ENCODE peak calls at places on chromosome 6, in ten cellular contexts. O is astrocyte; H is CD8-positive, alpha-beta memory T cell; X is IMR-90; E is Peyer's patch; Z is SJSA1; M is HCT116; V is left ventricle myocardium inferior; I is BE2C; Q is cardiac muscle cell. P is an unnamed sample.

GRCh38 chr6:72890671-72891070 is 268.8 kb downstream of the KCNQ5 start:
- DNase-seq in O (no peak), H (no peak), X (no peak), E (no peak), Z (no peak), M (no peak), V (no peak), I (no peak), Q (no peak), P (no peak)

GRCh38 chr6:14848019-14848418 is 397.9 kb upstream of the JARID2 start:
- DNase-seq in O (peak; percentile 45), H (no peak), X (peak; percentile 78), E (no peak), Z (no peak), M (no peak), V (no peak), I (no peak), Q (no peak), P (no peak)

GRCh38 chr6:96853083-96853482 is 15.8 kb upstream of the GPR63 start:
- DNase-seq in O (no peak), H (no peak), X (no peak), E (no peak), Z (no peak), M (no peak), V (no peak), I (no peak), Q (no peak), P (no peak)

GRCh38 chr6:169863149-169863525 is 111.7 kb downstream of the ERMARD start:
- DNase-seq in O (no peak), H (no peak), X (no peak), E (no peak), Z (no peak), M (no peak), V (no peak), I (no peak), Q (no peak), P (no peak)

GRCh38 chr6:18395851-18396187 is 8.7 kb downstream of the RNF144B start:
- DNase-seq in O (no peak), H (no peak), X (peak; percentile 23), E (no peak), Z (no peak), M (no peak), V (no peak), I (no peak), Q (no peak), P (no peak)

GRCh38 chr6:21220271-21220987 is 373.1 kb upstream of the SOX4 start:
- DNase-seq in O (peak; percentile 48), H (no peak), X (no peak), E (no peak), Z (no peak), M (no peak), V (no peak), I (no peak), Q (no peak), P (no peak)

GRCh38 chr6:109454483-109455160 is 950 bp downstream of the MICAL1 start:
- DNase-seq in O (no peak), H (peak; percentile 87), X (peak; percentile 28), E (peak; percentile 88), Z (no peak), M (no peak), V (no peak), I (peak; percentile 47), Q (peak; percentile 31), P (no peak)

GRCh38 chr6:20266851-20267608 is 54.8 kb upstream of the MBOAT1 start:
- DNase-seq in O (no peak), H (peak; percentile 14), X (no peak), E (no peak), Z (no peak), M (peak; percentile 92), V (no peak), I (no peak), Q (no peak), P (no peak)

GRCh38 chr6:127302728-127303675 is 36.3 kb downstream of the RNF146 start:
- DNase-seq in O (no peak), H (peak; percentile 39), X (peak; percentile 48), E (peak; percentile 45), Z (no peak), M (peak; percentile 16), V (no peak), I (peak; percentile 24), Q (peak; percentile 67), P (peak; percentile 58)

GRCh38 chr6:146895772-146896061 is 296.9 kb downstream of the ADGB start:
- DNase-seq in O (no peak), H (no peak), X (no peak), E (no peak), Z (no peak), M (no peak), V (no peak), I (no peak), Q (no peak), P (no peak)

GRCh38 chr6:159036673-159037072 is 8.1 kb downstream of the TAGAP start:
- DNase-seq in O (no peak), H (no peak), X (no peak), E (no peak), Z (no peak), M (no peak), V (no peak), I (no peak), Q (no peak), P (no peak)

GRCh38 chr6:159031826-159032225 is 13.0 kb downstream of the TAGAP start:
- DNase-seq in O (no peak), H (no peak), X (no peak), E (no peak), Z (no peak), M (no peak), V (no peak), I (no peak), Q (no peak), P (no peak)

GRCh38 chr6:159037746-159038290 is 7.0 kb downstream of the TAGAP start:
- DNase-seq in O (no peak), H (no peak), X (no peak), E (no peak), Z (no peak), M (no peak), V (no peak), I (no peak), Q (no peak), P (no peak)

GRCh38 chr6:159035891-159036290 is 8.9 kb downstream of the TAGAP start:
- DNase-seq in O (no peak), H (no peak), X (no peak), E (no peak), Z (no peak), M (no peak), V (no peak), I (no peak), Q (no peak), P (no peak)

GRCh38 chr6:159033160-159034049 is 11.4 kb downstream of the TAGAP start:
- DNase-seq in O (no peak), H (no peak), X (no peak), E (no peak), Z (no peak), M (no peak), V (no peak), I (no peak), Q (no peak), P (no peak)
- H3K4me1 ChIP-seq in O (no peaks in the 10 kb centered on the region), H (peaks cover 29% of the 10 kb centered on the region), X (no peaks in the 10 kb centered on the region), E (no peaks in the 10 kb centered on the region), Z (no peaks in the 10 kb centered on the region), M (no peaks in the 10 kb centered on the region), V (no peaks in the 10 kb centered on the region), I (no peaks in the 10 kb centered on the region), Q (no peaks in the 10 kb centered on the region), P (no peaks in the 10 kb centered on the region)

GRCh38 chr6:34235605-34236422 is 859 bp upstream of the HMGA1 start:
- DNase-seq in O (peak; percentile 85), H (peak; percentile 75), X (peak; percentile 92), E (peak; percentile 59), Z (no peak), M (no peak), V (peak; percentile 64), I (no peak), Q (peak; percentile 80), P (peak; percentile 72)
- H3K4me3 ChIP-seq in O (peak overlapping the region; percentile 62), H (peak overlapping the region; percentile 78), X (peak overlapping the region; percentile 5), E (peak overlapping the region; percentile 68), Z (no peak overlapping the region), M (peak overlapping the region; percentile 69), V (peak overlapping the region; percentile 91), I (no peak overlapping the region), Q (peak overlapping the region; percentile 94), P (peak overlapping the region; percentile 94)

DNA sequence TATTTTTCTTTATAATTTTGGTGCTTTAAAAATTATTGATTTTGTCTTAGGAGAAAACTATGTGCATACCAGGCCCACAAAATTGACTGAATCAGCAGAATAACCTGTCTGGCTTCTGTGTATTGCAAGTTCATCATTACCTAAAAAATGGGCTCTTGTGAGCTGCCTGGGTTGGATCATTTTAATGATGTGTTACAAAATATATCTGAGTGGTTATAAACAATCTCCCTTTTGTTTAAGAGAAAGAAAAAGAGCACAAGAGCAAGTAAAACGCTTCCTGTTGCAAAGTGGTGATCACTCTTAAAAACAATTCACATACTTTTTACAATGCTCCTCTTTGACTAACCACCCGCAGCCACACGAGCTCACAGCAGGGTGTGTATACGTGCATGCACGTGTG is 335.0 kb downstream of the HDGFL1 start:
- DNase-seq in O (no peak), H (no peak), X (peak; percentile 42), E (no peak), Z (no peak), M (no peak), V (no peak), I (no peak), Q (no peak), P (no peak)
- H3K9me3 ChIP-seq in O (no peaks in the 10 kb centered on the region), H (no peaks in the 10 kb centered on the region), X (no peaks in the 10 kb centered on the region), E (no peaks in the 10 kb centered on the region), Z (no peaks in the 10 kb centered on the region), M (no peaks in the 10 kb centered on the region), V (no peaks in the 10 kb centered on the region), I (no peaks in the 10 kb centered on the region), Q (no peaks in the 10 kb centered on the region), P (no peaks in the 10 kb centered on the region)

GRCh38 chr6:71410681-71411080 is 122.1 kb downstream of the OGFRL1 start:
- DNase-seq in O (peak; percentile 64), H (no peak), X (no peak), E (no peak), Z (no peak), M (no peak), V (no peak), I (no peak), Q (no peak), P (no peak)

GRCh38 chr6:71414486-71414885 is 125.9 kb downstream of the OGFRL1 start:
- DNase-seq in O (no peak), H (no peak), X (no peak), E (no peak), Z (no peak), M (no peak), V (no peak), I (no peak), Q (no peak), P (no peak)

GRCh38 chr6:71410164-71410566 is 121.6 kb downstream of the OGFRL1 start:
- DNase-seq in O (peak; percentile 47), H (no peak), X (peak; percentile 40), E (no peak), Z (no peak), M (no peak), V (no peak), I (no peak), Q (no peak), P (no peak)

GRCh38 chr6:71411882-71412281 is 123.3 kb downstream of the OGFRL1 start:
- DNase-seq in O (no peak), H (no peak), X (no peak), E (no peak), Z (no peak), M (no peak), V (no peak), I (no peak), Q (no peak), P (no peak)

DNA sequence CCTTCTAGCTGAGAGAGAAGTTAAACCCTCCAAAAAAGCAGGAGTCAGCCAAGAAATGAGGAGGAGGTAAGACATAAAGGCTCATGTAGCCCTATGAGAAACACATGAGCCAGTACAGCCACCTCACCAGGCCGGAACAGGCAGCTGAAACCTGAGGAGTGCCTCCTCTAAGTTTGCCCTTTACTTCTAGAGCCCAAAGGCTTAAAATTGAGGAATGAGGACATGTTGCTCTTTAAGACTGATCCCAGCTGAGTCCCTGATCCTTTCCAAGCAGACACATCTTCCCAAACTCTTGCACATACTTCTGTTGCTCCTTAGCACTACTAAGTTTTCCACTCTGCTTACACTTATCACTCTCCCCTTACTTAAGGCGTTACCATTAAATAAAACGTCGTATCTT is 123.9 kb downstream of the OGFRL1 start:
- DNase-seq in O (no peak), H (no peak), X (peak; percentile 51), E (no peak), Z (no peak), M (no peak), V (no peak), I (no peak), Q (no peak), P (no peak)
- H3K4me1 ChIP-seq in O (peaks cover 34% of the 10 kb centered on the region), H (no peaks in the 10 kb centered on the region), X (peaks cover 17% of the 10 kb centered on the region), E (no peaks in the 10 kb centered on the region), Z (peaks cover 39% of the 10 kb centered on the region), M (peaks cover 5% of the 10 kb centered on the region), V (peaks cover 100% of the 10 kb centered on the region), I (no peaks in the 10 kb centered on the region), Q (peaks cover 10% of the 10 kb centered on the region), P (peaks cover 5% of the 10 kb centered on the region)